ENCODE peak calls at places on chromosomes 2 and 18, in eight cellular contexts. A is activated naive CD8-positive, alpha-beta T cell treated with anti-CD3 and anti-CD28 coated beads for 36 hours; L is T-cell; R is right lobe of liver; N is WTC11; W is central memory CD4-positive, alpha-beta T cell; Y is stimulated activated CD8-positive, alpha-beta memory T cell treated with anti-CD3 and anti-CD28 coated beads, Interleukin-7, amount 100 ng/mL, for 48 hours; G is Calu3. P is an unnamed sample.

GRCh38 chr2:53559302-53559967 is 208.2 kb upstream of the CHAC2 start:
- DNase-seq in A (no peak), L (no peak), R (no peak), N (no peak), W (no peak), Y (no peak), G (no peak), P (no peak)

GRCh38 chr2:146874260-146874658 is 970.6 kb upstream of the ACVR2A start:
- DNase-seq in A (no peak), L (no peak), R (no peak), N (no peak), W (no peak), Y (no peak), G (peak), P (no peak)

GRCh38 chr18:58911766-58912165 is 47.1 kb downstream of the ZNF532 start:
- DNase-seq in A (no peak), L (no peak), R (no peak), N (no peak), W (no peak), Y (no peak), G (no peak), P (peak)

GRCh38 chr2:156340377-156340776 is 7.9 kb upstream of the NR4A2 start:
- DNase-seq in A (no peak), L (no peak), R (no peak), N (no peak), W (no peak), Y (no peak), G (no peak), P (peak)

GRCh38 chr2:1546023-1546591 is 132.8 kb downstream of the TPO start:
- DNase-seq in A (peak), L (no peak), R (no peak), N (peak), W (peak), Y (no peak), G (peak), P (peak)

GRCh38 chr2:146124741-146125140 is 1604.8 kb upstream of the ZEB2 start:
- DNase-seq in A (no peak), L (no peak), R (no peak), N (no peak), W (no peak), Y (no peak), G (no peak), P (no peak)

GRCh38 chr2:5560981-5561380 is 131.2 kb upstream of the SOX11 start:
- DNase-seq in A (no peak), L (no peak), R (no peak), N (no peak), W (no peak), Y (no peak), G (no peak), P (no peak)

GRCh38 chr2:137229834-137230233 is 464.5 kb downstream of the THSD7B start:
- DNase-seq in A (no peak), L (no peak), R (no peak), N (no peak), W (no peak), Y (no peak), G (no peak), P (no peak)

GRCh38 chr2:27954771-27955384 is 64.3 kb downstream of the BABAM2 start:
- DNase-seq in A (peak), L (no peak), R (no peak), N (no peak), W (peak), Y (no peak), G (peak), P (peak)

GRCh38 chr2:31475692-31476091 is 61.1 kb upstream of the XDH start:
- DNase-seq in A (no peak), L (no peak), R (no peak), N (no peak), W (no peak), Y (no peak), G (no peak), P (no peak)